ENCODE peak calls at places on chromosomes 11 and 22, in seven cellular contexts. One of them, this sample, is unnamed.

GRCh38 chr11:15958939-15959338 is 397.4 kb downstream of the SOX6 start:
- DNase-seq in psoas muscle: no peak
- DNase-seq in endothelial cell: no peak
- DNase-seq in ovary: no peak
- DNase-seq in GM12865: no peak
- DNase-seq in foreskin keratinocyte: no peak
- DNase-seq in heart right ventricle: no peak
- DNase-seq in this sample: no peak

GRCh38 chr22:18057568-18058209 is 20.1 kb upstream of the PEX26 start:
- DNase-seq in GM12865: peak
- DNase-seq in endothelial cell: no peak
- DNase-seq in psoas muscle: peak
- DNase-seq in ovary: peak
- DNase-seq in heart right ventricle: peak
- DNase-seq in foreskin keratinocyte: peak
- DNase-seq in this sample: peak

GRCh38 chr22:49935561-49935960 is 17.1 kb downstream of the CRELD2 start:
- DNase-seq in endothelial cell: no peak
- DNase-seq in foreskin keratinocyte: no peak
- DNase-seq in ovary: no peak
- DNase-seq in GM12865: no peak
- DNase-seq in psoas muscle: peak
- DNase-seq in heart right ventricle: no peak
- DNase-seq in this sample: no peak

GRCh38 chr11:73531386-73531785 is 66.5 kb downstream of the FAM168A start:
- DNase-seq in psoas muscle: no peak
- DNase-seq in foreskin keratinocyte: no peak
- DNase-seq in heart right ventricle: no peak
- DNase-seq in endothelial cell: no peak
- DNase-seq in ovary: no peak
- DNase-seq in GM12865: peak
- DNase-seq in this sample: no peak

GRCh38 chr11:101445761-101446160 is 138.0 kb downstream of the TRPC6 start:
- DNase-seq in foreskin keratinocyte: peak
- DNase-seq in endothelial cell: no peak
- DNase-seq in psoas muscle: no peak
- DNase-seq in GM12865: no peak
- DNase-seq in ovary: no peak
- DNase-seq in heart right ventricle: no peak
- DNase-seq in this sample: no peak

GRCh38 chr11:71481101-71481960 is 28.3 kb downstream of the NADSYN1 start:
- DNase-seq in heart right ventricle: no peak
- DNase-seq in ovary: no peak
- DNase-seq in foreskin keratinocyte: no peak
- DNase-seq in endothelial cell: no peak
- DNase-seq in GM12865: no peak
- DNase-seq in psoas muscle: no peak
- DNase-seq in this sample: no peak

GRCh38 chr11:8011981-8012444 is 24.9 kb downstream of the EIF3F start:
- DNase-seq in ovary: no peak
- DNase-seq in foreskin keratinocyte: peak
- DNase-seq in heart right ventricle: no peak
- DNase-seq in GM12865: no peak
- DNase-seq in endothelial cell: no peak
- DNase-seq in psoas muscle: no peak
- DNase-seq in this sample: no peak

GRCh38 chr22:22605074-22605404 is 39.4 kb upstream of the GGTLC2 start:
- DNase-seq in ovary: no peak
- DNase-seq in psoas muscle: no peak
- DNase-seq in endothelial cell: no peak
- DNase-seq in foreskin keratinocyte: no peak
- DNase-seq in GM12865: peak
- DNase-seq in heart right ventricle: no peak
- DNase-seq in this sample: no peak

GRCh38 chr11:2517386-2518064 is 72.7 kb downstream of the KCNQ1 start:
- DNase-seq in GM12865: no peak
- DNase-seq in endothelial cell: peak
- DNase-seq in foreskin keratinocyte: no peak
- DNase-seq in heart right ventricle: no peak
- DNase-seq in psoas muscle: peak
- DNase-seq in ovary: peak
- DNase-seq in this sample: no peak

GRCh38 chr22:25334091-25334490 is 114.7 kb downstream of the CRYBB2 start:
- DNase-seq in foreskin keratinocyte: no peak
- DNase-seq in psoas muscle: peak
- DNase-seq in GM12865: peak
- DNase-seq in ovary: no peak
- DNase-seq in endothelial cell: peak
- DNase-seq in heart right ventricle: peak
- DNase-seq in this sample: no peak

GRCh38 chr22:33747576-33748180 is 172.6 kb downstream of the LARGE1 start:
- DNase-seq in foreskin keratinocyte: no peak
- DNase-seq in psoas muscle: no peak
- DNase-seq in endothelial cell: no peak
- DNase-seq in GM12865: peak
- DNase-seq in ovary: no peak
- DNase-seq in heart right ventricle: no peak
- DNase-seq in this sample: no peak

GRCh38 chr11:45048870-45049825 is 97.3 kb upstream of the PRDM11 start:
- DNase-seq in foreskin keratinocyte: no peak
- DNase-seq in heart right ventricle: peak
- DNase-seq in ovary: no peak
- DNase-seq in endothelial cell: no peak
- DNase-seq in psoas muscle: no peak
- DNase-seq in GM12865: no peak
- DNase-seq in this sample: peak

GRCh38 chr11:48091426-48092102 is 111.2 kb downstream of the PTPRJ start:
- DNase-seq in GM12865: no peak
- DNase-seq in heart right ventricle: no peak
- DNase-seq in ovary: no peak
- DNase-seq in foreskin keratinocyte: peak
- DNase-seq in psoas muscle: no peak
- DNase-seq in endothelial cell: no peak
- DNase-seq in this sample: no peak

GRCh38 chr11:117717485-117718314 is 79.3 kb downstream of the DSCAML1 start:
- DNase-seq in heart right ventricle: peak
- DNase-seq in foreskin keratinocyte: peak
- DNase-seq in endothelial cell: no peak
- DNase-seq in GM12865: no peak
- DNase-seq in psoas muscle: no peak
- DNase-seq in ovary: no peak
- DNase-seq in this sample: no peak

GRCh38 chr11:45948341-45948740 is 25.9 kb downstream of the LARGE2 start:
- DNase-seq in GM12865: no peak
- DNase-seq in foreskin keratinocyte: no peak
- DNase-seq in psoas muscle: no peak
- DNase-seq in heart right ventricle: no peak
- DNase-seq in endothelial cell: no peak
- DNase-seq in ovary: no peak
- DNase-seq in this sample: no peak

DNA sequence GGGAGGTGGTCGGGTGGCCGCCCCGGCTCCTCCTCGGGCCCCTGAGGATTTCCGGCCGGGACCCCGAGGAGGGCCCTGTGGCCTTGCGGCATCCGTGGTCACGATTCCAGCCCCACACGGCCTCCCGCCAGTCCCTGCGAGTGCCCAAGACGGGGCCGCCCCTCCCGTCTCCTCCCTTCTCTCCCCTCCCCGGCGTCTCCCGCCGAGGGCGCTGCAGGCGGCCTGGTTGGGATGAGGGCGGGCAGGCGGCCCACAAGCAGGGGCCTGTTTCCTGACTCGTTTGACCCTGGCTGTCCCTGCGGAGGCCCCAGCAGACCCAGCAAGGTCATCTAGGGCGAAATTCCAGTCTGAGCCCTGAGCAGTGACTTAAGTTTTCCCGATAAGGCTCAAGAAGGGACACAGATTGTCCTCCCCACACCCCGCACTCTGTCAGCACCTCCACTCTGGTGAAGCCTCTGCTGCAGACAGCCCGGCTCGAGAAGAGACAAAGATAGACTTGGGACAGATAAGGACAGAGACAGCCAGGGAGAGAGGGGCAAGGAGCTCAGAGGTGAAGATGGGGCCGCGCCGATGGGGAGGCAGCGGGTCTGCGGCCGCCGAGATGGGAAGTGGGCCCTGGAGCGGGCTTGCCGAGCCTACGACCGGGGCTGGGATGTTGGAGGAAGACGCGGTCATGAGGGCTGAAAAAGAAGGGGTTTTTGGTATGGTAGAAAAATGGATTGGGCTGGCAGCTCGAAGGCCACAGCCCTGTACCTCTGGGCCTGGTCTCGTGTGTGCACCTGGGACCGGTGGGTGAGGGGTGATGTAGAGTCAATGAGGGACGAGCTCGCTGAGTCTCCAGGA is 95.0 kb downstream of the SWAP70 start:
- DNase-seq in foreskin keratinocyte: peak
- DNase-seq in psoas muscle: peak
- DNase-seq in GM12865: peak
- DNase-seq in heart right ventricle: peak
- DNase-seq in ovary: peak
- DNase-seq in endothelial cell: peak
- DNase-seq in this sample: peak
- TF ChIP-seq CTCF in foreskin keratinocyte: peak
- TF ChIP-seq CTCF in psoas muscle: peak
- TF ChIP-seq CTCF in GM12865: peak
- TF ChIP-seq CTCF in heart right ventricle: peak
- TF ChIP-seq CTCF in ovary: no peak
- TF ChIP-seq CTCF in endothelial cell: no peak
- TF ChIP-seq CTCF in this sample: peak

GRCh38 chr11:35398881-35399280 is 20.5 kb downstream of the SLC1A2 start:
- DNase-seq in foreskin keratinocyte: no peak
- DNase-seq in GM12865: no peak
- DNase-seq in heart right ventricle: no peak
- DNase-seq in ovary: no peak
- DNase-seq in psoas muscle: no peak
- DNase-seq in endothelial cell: no peak
- DNase-seq in this sample: no peak

GRCh38 chr11:35402751-35403454 is 16.5 kb downstream of the SLC1A2 start:
- DNase-seq in heart right ventricle: no peak
- DNase-seq in foreskin keratinocyte: no peak
- DNase-seq in psoas muscle: no peak
- DNase-seq in endothelial cell: no peak
- DNase-seq in GM12865: no peak
- DNase-seq in ovary: no peak
- DNase-seq in this sample: no peak

GRCh38 chr11:35403765-35404396 is 15.5 kb downstream of the SLC1A2 start:
- DNase-seq in psoas muscle: no peak
- DNase-seq in ovary: no peak
- DNase-seq in endothelial cell: no peak
- DNase-seq in GM12865: no peak
- DNase-seq in foreskin keratinocyte: no peak
- DNase-seq in heart right ventricle: no peak
- DNase-seq in this sample: no peak

GRCh38 chr11:35407041-35407440 is 12.3 kb downstream of the SLC1A2 start:
- DNase-seq in heart right ventricle: no peak
- DNase-seq in foreskin keratinocyte: no peak
- DNase-seq in endothelial cell: no peak
- DNase-seq in psoas muscle: no peak
- DNase-seq in GM12865: no peak
- DNase-seq in ovary: no peak
- DNase-seq in this sample: no peak

DNA sequence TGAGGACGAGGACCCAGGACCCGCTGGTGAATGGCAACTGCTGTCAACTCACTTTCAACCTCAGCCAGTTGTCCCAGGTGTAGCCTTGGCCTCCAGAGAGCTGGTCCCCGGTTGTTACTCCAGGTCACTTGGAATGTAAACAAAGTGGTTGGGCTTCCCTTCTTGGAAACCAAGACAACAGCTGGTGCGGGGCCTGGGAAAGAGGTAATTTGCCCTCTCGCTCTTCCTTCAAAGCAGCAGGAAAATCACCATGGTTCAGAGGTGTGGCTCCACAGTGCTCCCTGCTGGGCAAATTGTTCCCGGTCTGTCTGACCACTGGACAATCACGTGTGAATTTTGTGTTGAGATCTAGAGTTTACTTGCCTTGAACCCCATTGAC is 15.0 kb downstream of the SLC1A2 start:
- DNase-seq in heart right ventricle: no peak
- DNase-seq in ovary: no peak
- DNase-seq in endothelial cell: peak
- DNase-seq in psoas muscle: no peak
- DNase-seq in foreskin keratinocyte: no peak
- DNase-seq in GM12865: peak
- DNase-seq in this sample: no peak
- TF ChIP-seq CTCF in heart right ventricle: peak
- TF ChIP-seq CTCF in ovary: no peak
- TF ChIP-seq CTCF in endothelial cell: peak
- TF ChIP-seq CTCF in psoas muscle: peak
- TF ChIP-seq CTCF in foreskin keratinocyte: peak
- TF ChIP-seq CTCF in GM12865: peak
- TF ChIP-seq CTCF in this sample: peak

DNA sequence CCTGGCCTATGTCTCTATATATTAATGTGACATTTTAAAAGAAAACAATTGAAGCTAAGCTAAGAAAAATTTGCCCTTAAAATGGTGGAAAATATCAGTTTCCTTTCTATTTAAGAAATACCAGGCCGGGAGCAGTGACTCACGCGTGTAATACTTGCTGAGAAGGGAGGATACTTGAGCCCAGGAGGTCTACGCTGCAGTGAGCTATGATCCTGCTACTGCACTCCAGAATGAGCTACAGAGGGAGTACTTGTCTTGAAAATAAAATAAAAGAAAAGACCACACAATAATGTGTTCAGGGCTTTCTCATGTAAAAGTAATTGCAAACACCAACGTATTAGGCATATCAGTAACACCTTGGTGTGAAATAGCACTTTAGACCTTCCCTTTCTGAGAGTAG is 1.4 kb upstream of the PRSS23 start:
- DNase-seq in GM12865: no peak
- DNase-seq in psoas muscle: no peak
- DNase-seq in endothelial cell: no peak
- DNase-seq in heart right ventricle: no peak
- DNase-seq in foreskin keratinocyte: peak
- DNase-seq in ovary: no peak
- DNase-seq in this sample: no peak
- TF ChIP-seq CTCF in GM12865: no peak
- TF ChIP-seq CTCF in psoas muscle: no peak
- TF ChIP-seq CTCF in endothelial cell: no peak
- TF ChIP-seq CTCF in heart right ventricle: no peak
- TF ChIP-seq CTCF in foreskin keratinocyte: no peak
- TF ChIP-seq CTCF in ovary: no peak
- TF ChIP-seq CTCF in this sample: no peak

DNA sequence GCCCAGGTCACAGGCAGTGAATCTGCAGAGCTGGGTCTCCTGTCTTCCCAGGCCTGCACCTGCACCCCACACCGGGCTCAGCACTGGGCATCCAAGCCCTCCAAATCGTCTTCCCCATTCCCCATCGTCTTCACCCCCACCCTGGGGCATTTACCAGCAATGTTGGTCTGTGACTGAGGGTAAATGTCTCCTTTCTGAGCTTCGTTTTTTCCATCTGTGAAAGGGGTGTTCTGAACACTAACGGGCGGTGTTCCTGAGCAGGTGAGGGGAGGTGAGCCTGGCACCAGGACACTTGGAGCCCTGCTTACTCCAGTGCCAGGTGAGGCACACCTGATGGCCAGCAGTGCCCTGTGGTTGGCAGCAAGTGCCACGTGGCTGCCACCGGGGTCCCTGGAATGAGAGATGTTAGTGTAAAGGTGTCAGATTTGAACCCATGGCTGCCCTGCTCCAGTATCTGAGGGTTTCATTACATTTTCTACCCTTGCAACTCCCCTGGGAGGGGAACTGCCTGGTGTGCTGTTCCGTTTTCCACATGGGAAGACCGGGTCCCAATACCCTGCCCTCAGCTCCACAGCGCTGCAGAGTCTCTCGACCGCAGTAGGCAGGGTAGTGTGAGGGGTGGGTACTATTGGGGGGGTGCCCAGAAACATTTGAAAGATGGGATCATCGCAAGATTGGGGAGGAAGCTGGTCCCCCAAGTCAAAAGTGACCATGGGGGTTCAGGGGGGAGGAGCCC is 1.9 kb downstream of the CDC42EP1 start:
- DNase-seq in ovary: no peak
- DNase-seq in GM12865: no peak
- DNase-seq in endothelial cell: no peak
- DNase-seq in heart right ventricle: no peak
- DNase-seq in foreskin keratinocyte: no peak
- DNase-seq in psoas muscle: no peak
- DNase-seq in this sample: no peak
- TF ChIP-seq CTCF in ovary: no peak
- TF ChIP-seq CTCF in GM12865: no peak
- TF ChIP-seq CTCF in endothelial cell: peak
- TF ChIP-seq CTCF in heart right ventricle: no peak
- TF ChIP-seq CTCF in foreskin keratinocyte: no peak
- TF ChIP-seq CTCF in psoas muscle: no peak
- TF ChIP-seq CTCF in this sample: peak

This sample was measured in right atrium auricular region.